ENCODE peak calls at places on chromosomes 1 and 21, in seven cellular contexts. One of them, this sample, is unnamed.

GRCh38 chr21:17612023-17612564 is 607 bp downstream of the BTG3 start:
- DNase-seq in K562: no peak
- DNase-seq in stomach: peak
- DNase-seq in sigmoid colon: peak
- DNase-seq in HepG2: no peak
- DNase-seq in GM12878: no peak
- DNase-seq in suprapubic skin: peak
- DNase-seq in this sample: peak

GRCh38 chr1:116268211-116268610 is 104.8 kb upstream of the ATP1A1 start:
- DNase-seq in K562: no peak
- DNase-seq in stomach: peak
- DNase-seq in sigmoid colon: no peak
- DNase-seq in HepG2: no peak
- DNase-seq in GM12878: no peak
- DNase-seq in suprapubic skin: no peak
- DNase-seq in this sample: peak

GRCh38 chr1:65230741-65231439 is 78.5 kb upstream of the DNAJC6 start:
- DNase-seq in K562: peak
- DNase-seq in stomach: no peak
- DNase-seq in sigmoid colon: no peak
- DNase-seq in HepG2: no peak
- DNase-seq in GM12878: no peak
- DNase-seq in suprapubic skin: no peak
- DNase-seq in this sample: no peak

GRCh38 chr1:157862114-157863070 is 20.8 kb upstream of the CD5L start:
- DNase-seq in K562: no peak
- DNase-seq in stomach: no peak
- DNase-seq in sigmoid colon: no peak
- DNase-seq in HepG2: no peak
- DNase-seq in GM12878: no peak
- DNase-seq in suprapubic skin: no peak
- DNase-seq in this sample: no peak

GRCh38 chr1:53545663-53546408 is 86.6 kb downstream of the DMRTB1 start:
- DNase-seq in K562: no peak
- DNase-seq in stomach: no peak
- DNase-seq in sigmoid colon: peak
- DNase-seq in HepG2: no peak
- DNase-seq in GM12878: no peak
- DNase-seq in suprapubic skin: peak
- DNase-seq in this sample: no peak

GRCh38 chr1:156714830-156715229 is 9.4 kb upstream of the CRABP2 start:
- DNase-seq in K562: no peak
- DNase-seq in stomach: no peak
- DNase-seq in sigmoid colon: no peak
- DNase-seq in HepG2: no peak
- DNase-seq in GM12878: no peak
- DNase-seq in suprapubic skin: no peak
- DNase-seq in this sample: no peak

GRCh38 chr1:43651188-43651587 is 1.2 kb downstream of the KDM4A start:
- DNase-seq in K562: no peak
- DNase-seq in stomach: no peak
- DNase-seq in sigmoid colon: no peak
- DNase-seq in HepG2: no peak
- DNase-seq in GM12878: no peak
- DNase-seq in suprapubic skin: no peak
- DNase-seq in this sample: no peak

GRCh38 chr1:155002479-155003226 is at the start of gene ZBTB7B:
- DNase-seq in K562: peak
- DNase-seq in stomach: peak
- DNase-seq in sigmoid colon: no peak
- DNase-seq in HepG2: no peak
- DNase-seq in GM12878: no peak
- DNase-seq in suprapubic skin: no peak
- DNase-seq in this sample: peak

GRCh38 chr1:101022294-101022693 is 3.3 kb downstream of the DPH5 start:
- DNase-seq in K562: no peak
- DNase-seq in stomach: no peak
- DNase-seq in sigmoid colon: no peak
- DNase-seq in HepG2: no peak
- DNase-seq in GM12878: no peak
- DNase-seq in suprapubic skin: no peak
- DNase-seq in this sample: no peak

GRCh38 chr1:15153842-15154479 is 414 bp downstream of the TMEM51 start:
- DNase-seq in K562: peak
- DNase-seq in stomach: peak
- DNase-seq in sigmoid colon: peak
- DNase-seq in HepG2: no peak
- DNase-seq in GM12878: no peak
- DNase-seq in suprapubic skin: no peak
- DNase-seq in this sample: peak

GRCh38 chr1:219587817-219588561 is 24.9 kb downstream of the ZC3H11B start:
- DNase-seq in K562: no peak
- DNase-seq in stomach: no peak
- DNase-seq in sigmoid colon: no peak
- DNase-seq in HepG2: no peak
- DNase-seq in GM12878: no peak
- DNase-seq in suprapubic skin: no peak
- DNase-seq in this sample: no peak

GRCh38 chr1:3976821-3977220 is 76.7 kb upstream of the C1orf174 start:
- DNase-seq in K562: peak
- DNase-seq in stomach: no peak
- DNase-seq in sigmoid colon: no peak
- DNase-seq in HepG2: no peak
- DNase-seq in GM12878: no peak
- DNase-seq in suprapubic skin: no peak
- DNase-seq in this sample: no peak

GRCh38 chr1:224503161-224504118 is 68.8 kb upstream of the WDR26 start:
- DNase-seq in K562: peak
- DNase-seq in stomach: peak
- DNase-seq in sigmoid colon: peak
- DNase-seq in HepG2: peak
- DNase-seq in GM12878: peak
- DNase-seq in suprapubic skin: peak
- DNase-seq in this sample: peak

GRCh38 chr1:153633747-153634665 is at the start of gene CHTOP:
- DNase-seq in K562: peak
- DNase-seq in stomach: peak
- DNase-seq in sigmoid colon: peak
- DNase-seq in HepG2: peak
- DNase-seq in GM12878: peak
- DNase-seq in suprapubic skin: peak
- DNase-seq in this sample: peak

GRCh38 chr1:160779662-160780397 is 16.1 kb upstream of the LY9 start:
- DNase-seq in K562: peak
- DNase-seq in stomach: no peak
- DNase-seq in sigmoid colon: no peak
- DNase-seq in HepG2: peak
- DNase-seq in GM12878: no peak
- DNase-seq in suprapubic skin: no peak
- DNase-seq in this sample: no peak

GRCh38 chr1:146012703-146013565 is 8.6 kb downstream of the HJV start:
- DNase-seq in K562: peak
- DNase-seq in stomach: peak
- DNase-seq in sigmoid colon: peak
- DNase-seq in HepG2: peak
- DNase-seq in GM12878: no peak
- DNase-seq in suprapubic skin: no peak
- DNase-seq in this sample: no peak

GRCh38 chr1:31182352-31182751 is 57.3 kb downstream of the NKAIN1 start:
- DNase-seq in K562: peak
- DNase-seq in stomach: peak
- DNase-seq in sigmoid colon: peak
- DNase-seq in HepG2: peak
- DNase-seq in GM12878: no peak
- DNase-seq in suprapubic skin: peak
- DNase-seq in this sample: peak

GRCh38 chr1:156705321-156705917 is at the start of gene CRABP2:
- DNase-seq in K562: peak
- DNase-seq in stomach: no peak
- DNase-seq in sigmoid colon: peak
- DNase-seq in HepG2: no peak
- DNase-seq in GM12878: no peak
- DNase-seq in suprapubic skin: no peak
- DNase-seq in this sample: no peak

GRCh38 chr1:220880726-220881506 is 1.7 kb downstream of the HLX start:
- DNase-seq in K562: no peak
- DNase-seq in stomach: peak
- DNase-seq in sigmoid colon: peak
- DNase-seq in HepG2: no peak
- DNase-seq in GM12878: no peak
- DNase-seq in suprapubic skin: no peak
- DNase-seq in this sample: peak

GRCh38 chr21:42036313-42036712 is 26.2 kb upstream of the ZBTB21 start:
- DNase-seq in K562: no peak
- DNase-seq in stomach: no peak
- DNase-seq in sigmoid colon: no peak
- DNase-seq in HepG2: no peak
- DNase-seq in GM12878: no peak
- DNase-seq in suprapubic skin: no peak
- DNase-seq in this sample: no peak

GRCh38 chr1:154459044-154459443 is 43.0 kb upstream of the TDRD10 start:
- DNase-seq in K562: no peak
- DNase-seq in stomach: no peak
- DNase-seq in sigmoid colon: no peak
- DNase-seq in HepG2: no peak
- DNase-seq in GM12878: no peak
- DNase-seq in suprapubic skin: no peak
- DNase-seq in this sample: no peak

GRCh38 chr1:71276466-71276865 is 195.6 kb upstream of the ZRANB2 start:
- DNase-seq in K562: no peak
- DNase-seq in stomach: no peak
- DNase-seq in sigmoid colon: no peak
- DNase-seq in HepG2: no peak
- DNase-seq in GM12878: no peak
- DNase-seq in suprapubic skin: no peak
- DNase-seq in this sample: no peak

GRCh38 chr1:43358121-43358745 is 548 bp upstream of the CDC20 start:
- DNase-seq in K562: peak
- DNase-seq in stomach: no peak
- DNase-seq in sigmoid colon: no peak
- DNase-seq in HepG2: no peak
- DNase-seq in GM12878: peak
- DNase-seq in suprapubic skin: no peak
- DNase-seq in this sample: peak

DNA sequence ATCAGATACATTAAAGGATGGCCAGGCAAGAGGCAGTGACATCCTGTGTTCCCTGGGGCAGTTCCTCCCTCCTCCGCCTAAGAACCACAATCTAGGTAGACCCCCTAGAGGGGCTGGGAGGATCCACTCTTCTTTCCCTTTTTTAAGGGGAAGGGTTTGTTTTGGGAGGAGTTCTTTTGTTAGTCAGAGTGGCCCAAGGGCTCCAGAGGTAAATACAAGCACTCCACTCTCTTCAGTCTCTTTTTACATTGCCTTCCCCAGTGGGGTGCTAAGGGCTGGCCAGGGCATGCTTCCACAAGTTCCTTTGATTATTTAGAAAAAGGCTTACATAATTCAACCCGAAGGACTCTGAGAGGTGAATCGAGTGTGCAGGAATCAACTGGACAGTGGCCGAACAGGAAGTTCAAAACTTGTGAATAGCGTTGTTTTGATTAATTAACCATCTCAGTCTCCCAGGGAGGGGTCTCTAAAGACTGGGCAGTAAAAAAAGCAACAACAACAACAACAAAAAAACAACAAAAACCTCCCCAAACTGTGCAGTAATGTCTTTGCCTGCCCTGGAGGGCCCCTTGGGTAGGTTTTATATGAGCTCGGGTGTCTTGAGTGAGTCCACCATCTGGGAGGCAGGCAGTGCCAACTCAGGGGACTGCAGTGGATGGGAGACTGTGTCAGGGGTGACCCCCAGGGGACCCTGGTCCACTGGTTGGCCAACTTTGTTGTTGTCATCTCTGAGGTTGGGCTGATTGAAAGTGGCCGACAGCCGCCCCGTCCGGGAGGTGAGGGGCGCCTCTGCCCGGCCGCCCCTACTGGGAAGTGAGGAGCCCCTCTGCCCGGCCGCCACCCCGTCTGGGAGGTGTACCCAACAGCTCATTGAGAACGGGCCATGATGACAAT is 33.2 kb upstream of the ENO1 start:
- DNase-seq in K562: no peak
- DNase-seq in stomach: no peak
- DNase-seq in sigmoid colon: no peak
- DNase-seq in HepG2: no peak
- DNase-seq in GM12878: no peak
- DNase-seq in suprapubic skin: no peak
- DNase-seq in this sample: no peak
- TF ChIP-seq EP300 in K562: no peak
- TF ChIP-seq EP300 in stomach: no peak
- TF ChIP-seq EP300 in sigmoid colon: no peak
- TF ChIP-seq EP300 in HepG2: no peak
- TF ChIP-seq EP300 in GM12878: no peak
- TF ChIP-seq EP300 in suprapubic skin: no peak
- TF ChIP-seq EP300 in this sample: no peak

GRCh38 chr1:182143825-182144661 is 82.5 kb upstream of the ZNF648 start:
- DNase-seq in K562: no peak
- DNase-seq in stomach: peak
- DNase-seq in sigmoid colon: peak
- DNase-seq in HepG2: no peak
- DNase-seq in GM12878: no peak
- DNase-seq in suprapubic skin: peak
- DNase-seq in this sample: peak
- TF ChIP-seq POLR2AphosphoS5 in K562: no peak
- TF ChIP-seq POLR2AphosphoS5 in stomach: peak
- TF ChIP-seq POLR2AphosphoS5 in sigmoid colon: peak
- TF ChIP-seq POLR2AphosphoS5 in HepG2: no peak
- TF ChIP-seq POLR2AphosphoS5 in GM12878: no peak
- TF ChIP-seq POLR2AphosphoS5 in suprapubic skin: peak
- TF ChIP-seq POLR2AphosphoS5 in this sample: peak

GRCh38 chr1:192441492-192441891 is 124.7 kb downstream of the RGS21 start:
- DNase-seq in K562: no peak
- DNase-seq in stomach: no peak
- DNase-seq in sigmoid colon: no peak
- DNase-seq in HepG2: no peak
- DNase-seq in GM12878: no peak
- DNase-seq in suprapubic skin: no peak
- DNase-seq in this sample: no peak
- TF ChIP-seq EP300 in K562: no peak
- TF ChIP-seq EP300 in stomach: no peak
- TF ChIP-seq EP300 in sigmoid colon: no peak
- TF ChIP-seq EP300 in HepG2: no peak
- TF ChIP-seq EP300 in GM12878: no peak
- TF ChIP-seq EP300 in suprapubic skin: no peak
- TF ChIP-seq EP300 in this sample: no peak

DNA sequence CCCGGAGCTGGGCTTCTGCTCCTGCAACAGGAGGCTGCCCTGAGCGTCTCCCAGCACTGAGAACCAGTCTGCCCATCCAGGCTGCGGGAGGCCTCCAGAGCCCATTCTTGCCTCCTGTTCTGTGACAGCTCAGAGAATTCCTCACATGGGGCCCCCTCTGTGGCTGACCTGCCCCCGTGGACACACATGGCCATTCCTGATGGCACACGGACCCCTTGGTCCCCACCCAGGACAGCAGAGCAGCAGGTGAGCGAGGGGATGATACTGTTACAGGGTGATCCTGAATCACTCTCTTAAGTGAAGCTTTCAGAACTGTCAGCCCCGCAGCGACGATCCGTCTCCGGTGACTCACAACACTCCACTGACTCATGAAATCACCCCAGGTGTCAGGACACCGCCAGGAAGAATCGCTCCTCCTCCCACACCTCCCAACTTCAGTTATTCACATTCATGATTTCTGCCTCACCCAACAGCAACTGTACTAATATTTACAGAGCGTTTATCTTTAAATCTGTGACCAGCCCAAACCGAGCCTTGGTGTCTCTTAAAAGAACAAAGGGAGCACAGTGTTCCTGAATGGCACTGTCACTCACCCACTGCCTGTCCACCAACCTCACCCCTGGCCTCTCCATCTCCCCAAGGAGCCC is 22.5 kb downstream of the CHD5 start:
- DNase-seq in K562: peak
- DNase-seq in stomach: no peak
- DNase-seq in sigmoid colon: no peak
- DNase-seq in HepG2: peak
- DNase-seq in GM12878: no peak
- DNase-seq in suprapubic skin: no peak
- DNase-seq in this sample: no peak
- TF ChIP-seq POLR2AphosphoS5 in K562: no peak
- TF ChIP-seq POLR2AphosphoS5 in stomach: no peak
- TF ChIP-seq POLR2AphosphoS5 in sigmoid colon: no peak
- TF ChIP-seq POLR2AphosphoS5 in HepG2: no peak
- TF ChIP-seq POLR2AphosphoS5 in GM12878: no peak
- TF ChIP-seq POLR2AphosphoS5 in suprapubic skin: no peak
- TF ChIP-seq POLR2AphosphoS5 in this sample: no peak

This sample was measured in upper lobe of left lung.